ENCODE peak calls at places on chromosomes 2 and 18, in five cellular contexts. One of them, this sample, is unnamed.

GRCh38 chr2:105641389-105641811 is 103.3 kb upstream of the NCK2 start:
- DNase-seq in ACHN: no peak
- DNase-seq in HL-60: no peak
- DNase-seq in NCI-H774: no peak
- DNase-seq in iris pigment epithelial cell: no peak
- DNase-seq in this sample: no peak

GRCh38 chr2:152466041-152466440 is 131.1 kb downstream of the FMNL2 start:
- DNase-seq in NCI-H774: no peak
- DNase-seq in HL-60: no peak
- DNase-seq in ACHN: peak
- DNase-seq in iris pigment epithelial cell: peak
- DNase-seq in this sample: no peak

GRCh38 chr18:59605633-59606192 is 91.5 kb downstream of the CCBE1 start:
- DNase-seq in iris pigment epithelial cell: peak
- DNase-seq in HL-60: no peak
- DNase-seq in NCI-H774: no peak
- DNase-seq in ACHN: peak
- DNase-seq in this sample: no peak

GRCh38 chr2:48249631-48250473 is 280.1 kb upstream of the STON1 start:
- DNase-seq in ACHN: no peak
- DNase-seq in NCI-H774: no peak
- DNase-seq in iris pigment epithelial cell: peak
- DNase-seq in HL-60: peak
- DNase-seq in this sample: no peak

GRCh38 chr2:105866439-105867170 is 121.9 kb downstream of the NCK2 start:
- DNase-seq in HL-60: no peak
- DNase-seq in NCI-H774: no peak
- DNase-seq in iris pigment epithelial cell: peak
- DNase-seq in ACHN: no peak
- DNase-seq in this sample: no peak

GRCh38 chr2:64804651-64805050 is 150.9 kb upstream of the SERTAD2 start:
- DNase-seq in ACHN: no peak
- DNase-seq in HL-60: no peak
- DNase-seq in NCI-H774: no peak
- DNase-seq in iris pigment epithelial cell: no peak
- DNase-seq in this sample: no peak

GRCh38 chr2:9965119-9965822 is 13.8 kb downstream of the GRHL1 start:
- DNase-seq in NCI-H774: no peak
- DNase-seq in iris pigment epithelial cell: no peak
- DNase-seq in ACHN: no peak
- DNase-seq in HL-60: no peak
- DNase-seq in this sample: no peak

GRCh38 chr2:235608200-235608591 is 114.4 kb downstream of the AGAP1 start:
- DNase-seq in ACHN: no peak
- DNase-seq in iris pigment epithelial cell: no peak
- DNase-seq in NCI-H774: no peak
- DNase-seq in HL-60: no peak
- DNase-seq in this sample: no peak

GRCh38 chr2:42969231-42970150 is 177.1 kb upstream of the HAAO start:
- DNase-seq in iris pigment epithelial cell: peak
- DNase-seq in ACHN: peak
- DNase-seq in HL-60: no peak
- DNase-seq in NCI-H774: no peak
- DNase-seq in this sample: no peak

GRCh38 chr18:57107141-57107832 is 39.6 kb upstream of the BOD1L2 start:
- DNase-seq in NCI-H774: no peak
- DNase-seq in ACHN: peak
- DNase-seq in HL-60: no peak
- DNase-seq in iris pigment epithelial cell: peak
- DNase-seq in this sample: no peak

GRCh38 chr2:218260742-218261423 is at the start of gene GPBAR1:
- DNase-seq in ACHN: peak
- DNase-seq in HL-60: no peak
- DNase-seq in iris pigment epithelial cell: no peak
- DNase-seq in NCI-H774: no peak
- DNase-seq in this sample: no peak

GRCh38 chr2:167212054-167212648 is 323.9 kb downstream of the XIRP2 start:
- DNase-seq in ACHN: peak
- DNase-seq in HL-60: peak
- DNase-seq in iris pigment epithelial cell: peak
- DNase-seq in NCI-H774: peak
- DNase-seq in this sample: peak

GRCh38 chr2:19035238-19035637 is 323.2 kb downstream of the OSR1 start:
- DNase-seq in ACHN: no peak
- DNase-seq in iris pigment epithelial cell: peak
- DNase-seq in HL-60: no peak
- DNase-seq in NCI-H774: no peak
- DNase-seq in this sample: no peak

GRCh38 chr2:232162191-232162590 is 200.7 kb downstream of the DIS3L2 start:
- DNase-seq in NCI-H774: no peak
- DNase-seq in iris pigment epithelial cell: peak
- DNase-seq in HL-60: no peak
- DNase-seq in ACHN: no peak
- DNase-seq in this sample: no peak

GRCh38 chr2:156845806-156846558 is 409.8 kb downstream of the GPD2 start:
- DNase-seq in ACHN: no peak
- DNase-seq in iris pigment epithelial cell: peak
- DNase-seq in NCI-H774: no peak
- DNase-seq in HL-60: no peak
- DNase-seq in this sample: no peak

GRCh38 chr2:124580263-124580662 is 555.2 kb downstream of the CNTNAP5 start:
- DNase-seq in ACHN: no peak
- DNase-seq in HL-60: no peak
- DNase-seq in iris pigment epithelial cell: no peak
- DNase-seq in NCI-H774: no peak
- DNase-seq in this sample: no peak

GRCh38 chr2:195410272-195410671 is 246.8 kb upstream of the SLC39A10 start:
- DNase-seq in ACHN: no peak
- DNase-seq in NCI-H774: no peak
- DNase-seq in iris pigment epithelial cell: no peak
- DNase-seq in HL-60: peak
- DNase-seq in this sample: no peak

GRCh38 chr2:166632616-166633015 is 138.6 kb upstream of the SCN7A start:
- DNase-seq in iris pigment epithelial cell: peak
- DNase-seq in HL-60: no peak
- DNase-seq in ACHN: peak
- DNase-seq in NCI-H774: no peak
- DNase-seq in this sample: no peak

GRCh38 chr2:111042772-111043771 is 77.6 kb upstream of the BCL2L11 start:
- DNase-seq in HL-60: peak
- DNase-seq in iris pigment epithelial cell: no peak
- DNase-seq in NCI-H774: no peak
- DNase-seq in ACHN: no peak
- DNase-seq in this sample: peak

GRCh38 chr2:231590614-231591013 is 2.0 kb upstream of the TEX44 start:
- DNase-seq in HL-60: no peak
- DNase-seq in iris pigment epithelial cell: no peak
- DNase-seq in NCI-H774: no peak
- DNase-seq in ACHN: no peak
- DNase-seq in this sample: no peak

GRCh38 chr2:7672027-7672684 is 754.9 kb downstream of the RNF144A start:
- DNase-seq in NCI-H774: no peak
- DNase-seq in HL-60: peak
- DNase-seq in iris pigment epithelial cell: peak
- DNase-seq in ACHN: peak
- DNase-seq in this sample: peak

GRCh38 chr2:168604252-168604651 is 148.2 kb downstream of the CERS6 start:
- DNase-seq in iris pigment epithelial cell: no peak
- DNase-seq in ACHN: no peak
- DNase-seq in HL-60: peak
- DNase-seq in NCI-H774: no peak
- DNase-seq in this sample: no peak

This sample was measured in stimulated activated naive CD8-positive, alpha-beta T cell treated with anti-CD3 and anti-CD28 coated beads, Interleukin-15, amount 100 ng/mL, for 72 hours.